ENCODE peak calls at places on chromosomes 7 and 10, in eight cellular contexts. One of them, this sample, is unnamed.

GRCh38 chr7:144416341-144416740 is 12.8 kb upstream of the NOBOX start:
- DNase-seq in NCI-H1048: no peak
- DNase-seq in GM13977: no peak
- DNase-seq in CD8-positive, alpha-beta memory T cell: no peak
- DNase-seq in Kasumi-1: no peak
- DNase-seq in gastrocnemius medialis: no peak
- DNase-seq in CD4-positive, alpha-beta T cell: no peak
- DNase-seq in EL: no peak
- DNase-seq in this sample: no peak

GRCh38 chr7:143884978-143885559 is 16.9 kb downstream of the TCAF1 start:
- DNase-seq in NCI-H1048: no peak
- DNase-seq in GM13977: peak; percentile 89
- DNase-seq in CD8-positive, alpha-beta memory T cell: peak; percentile 44
- DNase-seq in Kasumi-1: no peak
- DNase-seq in gastrocnemius medialis: no peak
- DNase-seq in CD4-positive, alpha-beta T cell: no peak
- DNase-seq in EL: peak; percentile 75
- DNase-seq in this sample: no peak

GRCh38 chr10:73509695-73510094 is 13.9 kb upstream of the PPP3CB start:
- DNase-seq in NCI-H1048: no peak
- DNase-seq in GM13977: no peak
- DNase-seq in CD8-positive, alpha-beta memory T cell: no peak
- DNase-seq in Kasumi-1: no peak
- DNase-seq in gastrocnemius medialis: no peak
- DNase-seq in CD4-positive, alpha-beta T cell: no peak
- DNase-seq in EL: no peak
- DNase-seq in this sample: no peak

GRCh38 chr10:13698217-13698616 is 111.5 kb downstream of the PRPF18 start:
- DNase-seq in NCI-H1048: no peak
- DNase-seq in GM13977: no peak
- DNase-seq in CD8-positive, alpha-beta memory T cell: no peak
- DNase-seq in Kasumi-1: no peak
- DNase-seq in gastrocnemius medialis: no peak
- DNase-seq in CD4-positive, alpha-beta T cell: no peak
- DNase-seq in EL: no peak
- DNase-seq in this sample: no peak

GRCh38 chr7:94874036-94874745 is 33.2 kb upstream of the PPP1R9A start:
- DNase-seq in NCI-H1048: no peak
- DNase-seq in GM13977: no peak
- DNase-seq in CD8-positive, alpha-beta memory T cell: no peak
- DNase-seq in Kasumi-1: no peak
- DNase-seq in gastrocnemius medialis: no peak
- DNase-seq in CD4-positive, alpha-beta T cell: no peak
- DNase-seq in EL: no peak
- DNase-seq in this sample: no peak

GRCh38 chr7:56009695-56010094 is 41.5 kb downstream of the PSPH start:
- DNase-seq in NCI-H1048: peak; percentile 82
- DNase-seq in GM13977: no peak
- DNase-seq in CD8-positive, alpha-beta memory T cell: no peak
- DNase-seq in Kasumi-1: no peak
- DNase-seq in gastrocnemius medialis: peak; percentile 50
- DNase-seq in CD4-positive, alpha-beta T cell: no peak
- DNase-seq in EL: no peak
- DNase-seq in this sample: no peak

GRCh38 chr10:77173615-77174461 is 463.8 kb downstream of the KCNMA1 start:
- DNase-seq in NCI-H1048: no peak
- DNase-seq in GM13977: peak; percentile 44
- DNase-seq in CD8-positive, alpha-beta memory T cell: peak; percentile 73
- DNase-seq in Kasumi-1: peak; percentile 91
- DNase-seq in gastrocnemius medialis: peak; percentile 73
- DNase-seq in CD4-positive, alpha-beta T cell: peak; percentile 46
- DNase-seq in EL: peak; percentile 80
- DNase-seq in this sample: peak; percentile 59

GRCh38 chr7:55965805-55966421 is 1.5 kb downstream of the NIPSNAP2 start:
- DNase-seq in NCI-H1048: no peak
- DNase-seq in GM13977: no peak
- DNase-seq in CD8-positive, alpha-beta memory T cell: no peak
- DNase-seq in Kasumi-1: no peak
- DNase-seq in gastrocnemius medialis: peak; percentile 89
- DNase-seq in CD4-positive, alpha-beta T cell: no peak
- DNase-seq in EL: peak; percentile 58
- DNase-seq in this sample: no peak

GRCh38 chr7:97971990-97972943 is 17.7 kb downstream of the OCM2 start:
- DNase-seq in NCI-H1048: peak; percentile 79
- DNase-seq in GM13977: peak; percentile 94
- DNase-seq in CD8-positive, alpha-beta memory T cell: peak; percentile 87
- DNase-seq in Kasumi-1: peak; percentile 64
- DNase-seq in gastrocnemius medialis: peak; percentile 63
- DNase-seq in CD4-positive, alpha-beta T cell: peak; percentile 83
- DNase-seq in EL: peak; percentile 75
- DNase-seq in this sample: peak; percentile 49

GRCh38 chr7:137652721-137653120 is 194.1 kb downstream of the DGKI start:
- DNase-seq in NCI-H1048: no peak
- DNase-seq in GM13977: no peak
- DNase-seq in CD8-positive, alpha-beta memory T cell: no peak
- DNase-seq in Kasumi-1: no peak
- DNase-seq in gastrocnemius medialis: no peak
- DNase-seq in CD4-positive, alpha-beta T cell: no peak
- DNase-seq in EL: peak; percentile 30
- DNase-seq in this sample: no peak

GRCh38 chr10:88442681-88443080 is 140.4 kb downstream of the RNLS start:
- DNase-seq in NCI-H1048: no peak
- DNase-seq in GM13977: no peak
- DNase-seq in CD8-positive, alpha-beta memory T cell: no peak
- DNase-seq in Kasumi-1: no peak
- DNase-seq in gastrocnemius medialis: no peak
- DNase-seq in CD4-positive, alpha-beta T cell: no peak
- DNase-seq in EL: no peak
- DNase-seq in this sample: no peak

GRCh38 chr7:138538518-138538917 is 78.5 kb downstream of the TRIM24 start:
- DNase-seq in NCI-H1048: no peak
- DNase-seq in GM13977: no peak
- DNase-seq in CD8-positive, alpha-beta memory T cell: no peak
- DNase-seq in Kasumi-1: no peak
- DNase-seq in gastrocnemius medialis: no peak
- DNase-seq in CD4-positive, alpha-beta T cell: no peak
- DNase-seq in EL: peak; percentile 36
- DNase-seq in this sample: no peak

GRCh38 chr7:29299986-29300609 is 105.5 kb downstream of the CHN2 start:
- DNase-seq in NCI-H1048: no peak
- DNase-seq in GM13977: no peak
- DNase-seq in CD8-positive, alpha-beta memory T cell: no peak
- DNase-seq in Kasumi-1: no peak
- DNase-seq in gastrocnemius medialis: no peak
- DNase-seq in CD4-positive, alpha-beta T cell: no peak
- DNase-seq in EL: no peak
- DNase-seq in this sample: no peak

GRCh38 chr7:108234281-108234680 is 104.1 kb upstream of the LAMB4 start:
- DNase-seq in NCI-H1048: no peak
- DNase-seq in GM13977: no peak
- DNase-seq in CD8-positive, alpha-beta memory T cell: no peak
- DNase-seq in Kasumi-1: no peak
- DNase-seq in gastrocnemius medialis: no peak
- DNase-seq in CD4-positive, alpha-beta T cell: no peak
- DNase-seq in EL: peak; percentile 56
- DNase-seq in this sample: no peak

GRCh38 chr10:92103376-92104084 is 180.0 kb downstream of the BTAF1 start:
- DNase-seq in NCI-H1048: no peak
- DNase-seq in GM13977: no peak
- DNase-seq in CD8-positive, alpha-beta memory T cell: no peak
- DNase-seq in Kasumi-1: no peak
- DNase-seq in gastrocnemius medialis: no peak
- DNase-seq in CD4-positive, alpha-beta T cell: no peak
- DNase-seq in EL: peak; percentile 11
- DNase-seq in this sample: no peak

GRCh38 chr7:157122800-157123495 is 15.8 kb upstream of the UBE3C start:
- DNase-seq in NCI-H1048: no peak
- DNase-seq in GM13977: no peak
- DNase-seq in CD8-positive, alpha-beta memory T cell: no peak
- DNase-seq in Kasumi-1: no peak
- DNase-seq in gastrocnemius medialis: no peak
- DNase-seq in CD4-positive, alpha-beta T cell: no peak
- DNase-seq in EL: no peak
- DNase-seq in this sample: no peak

GRCh38 chr7:17907014-17907413 is 33.3 kb downstream of the SNX13 start:
- DNase-seq in NCI-H1048: no peak
- DNase-seq in GM13977: no peak
- DNase-seq in CD8-positive, alpha-beta memory T cell: no peak
- DNase-seq in Kasumi-1: no peak
- DNase-seq in gastrocnemius medialis: no peak
- DNase-seq in CD4-positive, alpha-beta T cell: no peak
- DNase-seq in EL: peak; percentile 19
- DNase-seq in this sample: no peak

GRCh38 chr10:8778713-8779112 is 724.2 kb downstream of the GATA3 start:
- DNase-seq in NCI-H1048: no peak
- DNase-seq in GM13977: no peak
- DNase-seq in CD8-positive, alpha-beta memory T cell: no peak
- DNase-seq in Kasumi-1: no peak
- DNase-seq in gastrocnemius medialis: no peak
- DNase-seq in CD4-positive, alpha-beta T cell: no peak
- DNase-seq in EL: no peak
- DNase-seq in this sample: no peak

GRCh38 chr7:26153823-26154783 is 2.1 kb downstream of the NFE2L3 start:
- DNase-seq in NCI-H1048: no peak
- DNase-seq in GM13977: peak; percentile 27
- DNase-seq in CD8-positive, alpha-beta memory T cell: no peak
- DNase-seq in Kasumi-1: peak; percentile 19
- DNase-seq in gastrocnemius medialis: no peak
- DNase-seq in CD4-positive, alpha-beta T cell: no peak
- DNase-seq in EL: peak; percentile 73
- DNase-seq in this sample: peak; percentile 18

GRCh38 chr7:37234928-37235327 is 213.7 kb downstream of the ELMO1 start:
- DNase-seq in NCI-H1048: no peak
- DNase-seq in GM13977: peak; percentile 12
- DNase-seq in CD8-positive, alpha-beta memory T cell: no peak
- DNase-seq in Kasumi-1: peak; percentile 30
- DNase-seq in gastrocnemius medialis: no peak
- DNase-seq in CD4-positive, alpha-beta T cell: peak; percentile 12
- DNase-seq in EL: no peak
- DNase-seq in this sample: no peak

GRCh38 chr10:43665054-43665453 is 16.4 kb upstream of the ZNF32 start:
- DNase-seq in NCI-H1048: no peak
- DNase-seq in GM13977: no peak
- DNase-seq in CD8-positive, alpha-beta memory T cell: no peak
- DNase-seq in Kasumi-1: no peak
- DNase-seq in gastrocnemius medialis: no peak
- DNase-seq in CD4-positive, alpha-beta T cell: no peak
- DNase-seq in EL: no peak
- DNase-seq in this sample: no peak

GRCh38 chr7:118003438-118003837 is 130.2 kb upstream of the CTTNBP2 start:
- DNase-seq in NCI-H1048: no peak
- DNase-seq in GM13977: no peak
- DNase-seq in CD8-positive, alpha-beta memory T cell: no peak
- DNase-seq in Kasumi-1: peak; percentile 70
- DNase-seq in gastrocnemius medialis: no peak
- DNase-seq in CD4-positive, alpha-beta T cell: no peak
- DNase-seq in EL: no peak
- DNase-seq in this sample: no peak

GRCh38 chr10:110522365-110522988 is 24.8 kb downstream of the DUSP5 start:
- DNase-seq in NCI-H1048: no peak
- DNase-seq in GM13977: no peak
- DNase-seq in CD8-positive, alpha-beta memory T cell: no peak
- DNase-seq in Kasumi-1: no peak
- DNase-seq in gastrocnemius medialis: no peak
- DNase-seq in CD4-positive, alpha-beta T cell: no peak
- DNase-seq in EL: no peak
- DNase-seq in this sample: no peak

GRCh38 chr10:100562008-100562672 is 26.4 kb downstream of the HIF1AN start:
- DNase-seq in NCI-H1048: peak; percentile 67
- DNase-seq in GM13977: peak; percentile 89
- DNase-seq in CD8-positive, alpha-beta memory T cell: peak; percentile 76
- DNase-seq in Kasumi-1: peak; percentile 62
- DNase-seq in gastrocnemius medialis: peak; percentile 37
- DNase-seq in CD4-positive, alpha-beta T cell: peak; percentile 75
- DNase-seq in EL: peak; percentile 63
- DNase-seq in this sample: no peak

GRCh38 chr10:122632561-122632960 is 67.1 kb downstream of the C10orf120 start:
- DNase-seq in NCI-H1048: no peak
- DNase-seq in GM13977: no peak
- DNase-seq in CD8-positive, alpha-beta memory T cell: no peak
- DNase-seq in Kasumi-1: no peak
- DNase-seq in gastrocnemius medialis: no peak
- DNase-seq in CD4-positive, alpha-beta T cell: no peak
- DNase-seq in EL: no peak
- DNase-seq in this sample: no peak

GRCh38 chr10:128102480-128103228 is 23.6 kb downstream of the MKI67 start:
- DNase-seq in NCI-H1048: no peak
- DNase-seq in GM13977: no peak
- DNase-seq in CD8-positive, alpha-beta memory T cell: no peak
- DNase-seq in Kasumi-1: no peak
- DNase-seq in gastrocnemius medialis: no peak
- DNase-seq in CD4-positive, alpha-beta T cell: no peak
- DNase-seq in EL: no peak
- DNase-seq in this sample: no peak

GRCh38 chr7:24233386-24233785 is 50.6 kb upstream of the NPY start:
- DNase-seq in NCI-H1048: no peak
- DNase-seq in GM13977: no peak
- DNase-seq in CD8-positive, alpha-beta memory T cell: no peak
- DNase-seq in Kasumi-1: no peak
- DNase-seq in gastrocnemius medialis: no peak
- DNase-seq in CD4-positive, alpha-beta T cell: no peak
- DNase-seq in EL: no peak
- DNase-seq in this sample: no peak

GRCh38 chr7:356087-356486 is 66.1 kb downstream of the FOXL3 start:
- DNase-seq in NCI-H1048: no peak
- DNase-seq in GM13977: no peak
- DNase-seq in CD8-positive, alpha-beta memory T cell: no peak
- DNase-seq in Kasumi-1: no peak
- DNase-seq in gastrocnemius medialis: no peak
- DNase-seq in CD4-positive, alpha-beta T cell: no peak
- DNase-seq in EL: no peak
- DNase-seq in this sample: no peak

GRCh38 chr7:2520131-2520807 is 695 bp downstream of the LFNG start:
- DNase-seq in NCI-H1048: no peak
- DNase-seq in GM13977: peak; percentile 64
- DNase-seq in CD8-positive, alpha-beta memory T cell: no peak
- DNase-seq in Kasumi-1: no peak
- DNase-seq in gastrocnemius medialis: no peak
- DNase-seq in CD4-positive, alpha-beta T cell: no peak
- DNase-seq in EL: peak; percentile 59
- DNase-seq in this sample: peak; percentile 36

GRCh38 chr7:136400877-136401276 is 423.7 kb upstream of the MTPN start:
- DNase-seq in NCI-H1048: no peak
- DNase-seq in GM13977: no peak
- DNase-seq in CD8-positive, alpha-beta memory T cell: no peak
- DNase-seq in Kasumi-1: no peak
- DNase-seq in gastrocnemius medialis: no peak
- DNase-seq in CD4-positive, alpha-beta T cell: no peak
- DNase-seq in EL: no peak
- DNase-seq in this sample: no peak

GRCh38 chr7:139771001-139771956 is 6.5 kb downstream of the HIPK2 start:
- DNase-seq in NCI-H1048: no peak
- DNase-seq in GM13977: no peak
- DNase-seq in CD8-positive, alpha-beta memory T cell: no peak
- DNase-seq in Kasumi-1: no peak
- DNase-seq in gastrocnemius medialis: no peak
- DNase-seq in CD4-positive, alpha-beta T cell: no peak
- DNase-seq in EL: peak; percentile 95
- DNase-seq in this sample: peak; percentile 74

GRCh38 chr7:11650030-11650429 is 182.0 kb downstream of the THSD7A start:
- DNase-seq in NCI-H1048: no peak
- DNase-seq in GM13977: no peak
- DNase-seq in CD8-positive, alpha-beta memory T cell: no peak
- DNase-seq in Kasumi-1: no peak
- DNase-seq in gastrocnemius medialis: no peak
- DNase-seq in CD4-positive, alpha-beta T cell: no peak
- DNase-seq in EL: no peak
- DNase-seq in this sample: no peak

GRCh38 chr7:91168766-91169518 is 95.3 kb upstream of the FZD1 start:
- DNase-seq in NCI-H1048: no peak
- DNase-seq in GM13977: no peak
- DNase-seq in CD8-positive, alpha-beta memory T cell: no peak
- DNase-seq in Kasumi-1: no peak
- DNase-seq in gastrocnemius medialis: no peak
- DNase-seq in CD4-positive, alpha-beta T cell: no peak
- DNase-seq in EL: peak; percentile 40
- DNase-seq in this sample: no peak

GRCh38 chr10:80504897-80505465 is 32.7 kb upstream of the SH2D4B start:
- DNase-seq in NCI-H1048: no peak
- DNase-seq in GM13977: no peak
- DNase-seq in CD8-positive, alpha-beta memory T cell: no peak
- DNase-seq in Kasumi-1: no peak
- DNase-seq in gastrocnemius medialis: no peak
- DNase-seq in CD4-positive, alpha-beta T cell: no peak
- DNase-seq in EL: no peak
- DNase-seq in this sample: no peak